ENCODE peak calls at places on chromosome 17, in nine cellular contexts. R is lower leg skin, V is GM10248, U is RWPE1, C is fibroblast of lung, F is psoas muscle, M is neural crest cell, B is right lobe of liver, G is stomach. Q is an unnamed sample.

GRCh38 chr17:40038882-40039513 is 15.2 kb downstream of the MED24 start:
- DNase-seq in R (peak; percentile 72), V (no peak), U (no peak), C (peak; percentile 91), F (peak; percentile 89), M (peak; percentile 29), B (peak; percentile 59), G (peak; percentile 63), Q (no peak)

GRCh38 chr17:77948690-77949114 is 9.8 kb upstream of the TNRC6C start:
- DNase-seq in R (no peak), V (no peak), U (peak; percentile 35), C (peak; percentile 51), F (no peak), M (peak; percentile 29), B (no peak), G (no peak), Q (no peak)

GRCh38 chr17:49969134-49969759 is at the start of gene DLX4:
- DNase-seq in R (no peak), V (peak; percentile 62), U (peak; percentile 87), C (no peak), F (no peak), M (no peak), B (no peak), G (no peak), Q (no peak)

GRCh38 chr17:33013596-33014375 is 22.1 kb downstream of the SPACA3 start:
- DNase-seq in R (no peak), V (no peak), U (no peak), C (no peak), F (no peak), M (no peak), B (no peak), G (no peak), Q (no peak)

GRCh38 chr17:79454826-79455225 is 156.0 kb downstream of the RBFOX3 start:
- DNase-seq in R (no peak), V (no peak), U (no peak), C (no peak), F (no peak), M (no peak), B (no peak), G (no peak), Q (no peak)

GRCh38 chr17:332023-332422 is 20.6 kb downstream of the RPH3AL start:
- DNase-seq in R (no peak), V (no peak), U (no peak), C (no peak), F (peak; percentile 60), M (no peak), B (peak; percentile 43), G (no peak), Q (no peak)

GRCh38 chr17:35052780-35053179 is 10.7 kb downstream of the RFFL start:
- DNase-seq in R (no peak), V (no peak), U (no peak), C (no peak), F (no peak), M (no peak), B (no peak), G (no peak), Q (no peak)

GRCh38 chr17:45719335-45720071 is 64.6 kb upstream of the CRHR1 start:
- DNase-seq in R (peak; percentile 15), V (no peak), U (peak; percentile 71), C (peak; percentile 27), F (no peak), M (no peak), B (no peak), G (no peak), Q (no peak)

GRCh38 chr17:29045026-29045425 is 2.1 kb downstream of the PIPOX start:
- DNase-seq in R (no peak), V (no peak), U (no peak), C (no peak), F (no peak), M (no peak), B (peak; percentile 66), G (no peak), Q (no peak)

GRCh38 chr17:29042026-29042678 is 789 bp upstream of the PIPOX start:
- DNase-seq in R (no peak), V (no peak), U (no peak), C (no peak), F (no peak), M (no peak), B (no peak), G (no peak), Q (no peak)

GRCh38 chr17:29041091-29041490 is 1.9 kb upstream of the PIPOX start:
- DNase-seq in R (no peak), V (no peak), U (no peak), C (no peak), F (no peak), M (no peak), B (no peak), G (no peak), Q (no peak)

GRCh38 chr17:29043539-29044165 is 711 bp downstream of the PIPOX start:
- DNase-seq in R (no peak), V (no peak), U (no peak), C (no peak), F (no peak), M (no peak), B (no peak), G (no peak), Q (no peak)

DNA sequence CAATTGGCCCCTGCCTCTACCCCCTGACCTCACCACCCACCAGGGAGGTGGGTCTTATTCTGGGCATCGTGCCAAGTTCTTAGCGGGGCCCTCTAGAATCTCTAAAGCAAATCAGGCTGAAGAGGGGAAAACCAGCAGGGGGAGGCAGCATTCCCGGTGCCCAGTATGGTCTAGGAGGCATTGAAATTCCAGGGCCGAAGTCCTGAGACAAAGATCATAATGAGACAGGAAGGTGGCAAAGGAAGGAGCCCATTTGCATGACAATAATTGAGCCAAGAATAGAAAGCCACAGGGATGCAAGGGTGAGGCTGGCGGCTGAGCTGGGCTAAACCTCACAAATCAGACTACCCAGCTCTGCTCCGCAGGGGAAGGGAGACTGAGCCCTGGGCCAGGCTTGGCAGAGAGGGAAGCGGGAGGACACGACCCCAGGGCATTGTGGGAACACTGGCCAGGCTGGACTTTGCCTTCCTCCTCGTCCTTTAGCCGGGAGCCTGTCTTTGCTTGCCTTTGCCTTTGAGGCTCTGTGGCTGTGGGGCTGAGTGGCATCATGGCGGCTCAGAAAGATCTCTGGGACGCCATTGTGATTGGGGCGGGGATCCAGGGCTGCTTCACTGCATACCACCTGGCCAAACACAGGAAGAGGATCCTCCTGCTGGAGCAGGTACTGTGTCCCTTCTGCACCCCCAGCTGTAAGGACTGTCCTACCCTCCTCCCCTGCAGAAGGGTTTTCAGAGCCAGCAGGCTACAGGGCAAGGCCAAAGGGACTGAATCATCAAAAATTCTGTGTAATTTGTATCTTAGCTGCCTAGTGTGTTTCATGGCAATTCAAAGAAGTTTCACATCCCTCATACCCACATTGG is at the start of gene PIPOX:
- DNase-seq in R (no peak), V (peak; percentile 39), U (no peak), C (peak; percentile 59), F (no peak), M (no peak), B (peak; percentile 91), G (no peak), Q (no peak)
- TF ChIP-seq CTCF in R (no peak), V (no peak), U (no peak), C (peak; percentile 17), F (no peak), M (peak; percentile 16), B (no peak), G (no peak), Q (no peak)

DNA sequence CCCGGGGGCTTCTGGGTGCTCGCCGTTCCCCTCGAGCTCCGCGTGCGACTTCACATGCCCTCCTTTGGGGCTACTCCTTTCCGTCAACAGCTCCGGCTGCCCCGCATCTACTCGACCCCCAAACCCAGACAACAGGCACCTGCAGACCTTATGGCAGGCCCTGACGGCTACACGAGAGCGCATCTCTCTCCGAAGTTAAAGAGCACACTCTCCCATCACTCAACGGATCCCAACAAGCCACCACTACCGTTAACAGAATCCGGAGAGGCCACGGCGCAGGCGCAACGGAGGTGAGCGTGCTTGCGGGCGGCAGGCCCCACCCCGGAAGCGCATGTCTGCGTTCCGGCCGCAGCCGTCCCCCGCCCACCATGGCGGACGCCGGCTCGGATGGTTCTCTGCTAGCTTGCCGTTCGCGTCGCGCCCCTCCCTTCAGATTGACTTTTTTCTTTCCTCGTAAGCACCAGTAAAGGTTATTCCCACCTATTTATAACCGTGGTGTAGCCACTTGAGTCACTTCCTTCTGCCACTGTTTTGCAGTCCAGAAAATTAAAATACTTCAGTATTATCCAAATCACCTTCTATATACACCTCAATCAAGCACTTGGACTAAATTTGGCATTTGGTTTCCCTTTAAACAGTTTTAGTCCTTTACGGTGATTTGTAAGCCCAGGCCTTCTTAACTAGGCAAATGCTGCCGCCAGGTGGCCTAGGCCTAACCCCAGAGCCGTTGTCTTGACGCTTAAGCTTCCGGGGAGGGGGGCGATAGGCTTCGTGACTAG is at the start of gene POLG2:
- DNase-seq in R (peak; percentile 84), V (peak; percentile 93), U (peak; percentile 92), C (peak; percentile 91), F (peak; percentile 97), M (peak; percentile 89), B (peak; percentile 96), G (peak; percentile 95), Q (peak; percentile 94)
- TF ChIP-seq CTCF in R (peak; percentile 21), V (peak; percentile 67), U (peak; percentile 74), C (peak; percentile 55), F (peak; percentile 46), M (peak; percentile 71), B (peak; percentile 46), G (peak; percentile 49), Q (peak; percentile 65)

GRCh38 chr17:60583008-60583407 is 17.0 kb upstream of the PPM1D start:
- DNase-seq in R (no peak), V (no peak), U (no peak), C (no peak), F (no peak), M (no peak), B (no peak), G (no peak), Q (no peak)

GRCh38 chr17:60590075-60590474 is 9.9 kb upstream of the PPM1D start:
- DNase-seq in R (no peak), V (no peak), U (no peak), C (no peak), F (no peak), M (no peak), B (no peak), G (no peak), Q (no peak)

GRCh38 chr17:60585887-60586286 is 14.1 kb upstream of the PPM1D start:
- DNase-seq in R (no peak), V (no peak), U (no peak), C (no peak), F (no peak), M (no peak), B (no peak), G (no peak), Q (no peak)

GRCh38 chr17:60586288-60586974 is 13.6 kb upstream of the PPM1D start:
- DNase-seq in R (no peak), V (no peak), U (no peak), C (no peak), F (no peak), M (no peak), B (no peak), G (no peak), Q (no peak)
- TF ChIP-seq CTCF in R (no peak), V (peak; percentile 48), U (no peak), C (peak; percentile 15), F (no peak), M (no peak), B (peak; percentile 11), G (no peak), Q (peak; percentile 43)

GRCh38 chr17:47716381-47716780 is 16.7 kb upstream of the TBX21 start:
- DNase-seq in R (no peak), V (no peak), U (no peak), C (no peak), F (no peak), M (no peak), B (no peak), G (no peak), Q (no peak)

GRCh38 chr17:47712330-47713023 is 18.5 kb downstream of the TBKBP1 start:
- DNase-seq in R (no peak), V (no peak), U (no peak), C (no peak), F (no peak), M (no peak), B (no peak), G (no peak), Q (no peak)

GRCh38 chr17:47715669-47716325 is 17.2 kb upstream of the TBX21 start:
- DNase-seq in R (no peak), V (no peak), U (no peak), C (no peak), F (no peak), M (no peak), B (no peak), G (no peak), Q (no peak)

GRCh38 chr17:47714773-47715396 is 18.2 kb upstream of the TBX21 start:
- DNase-seq in R (no peak), V (peak; percentile 66), U (no peak), C (no peak), F (no peak), M (no peak), B (no peak), G (no peak), Q (no peak)

DNA sequence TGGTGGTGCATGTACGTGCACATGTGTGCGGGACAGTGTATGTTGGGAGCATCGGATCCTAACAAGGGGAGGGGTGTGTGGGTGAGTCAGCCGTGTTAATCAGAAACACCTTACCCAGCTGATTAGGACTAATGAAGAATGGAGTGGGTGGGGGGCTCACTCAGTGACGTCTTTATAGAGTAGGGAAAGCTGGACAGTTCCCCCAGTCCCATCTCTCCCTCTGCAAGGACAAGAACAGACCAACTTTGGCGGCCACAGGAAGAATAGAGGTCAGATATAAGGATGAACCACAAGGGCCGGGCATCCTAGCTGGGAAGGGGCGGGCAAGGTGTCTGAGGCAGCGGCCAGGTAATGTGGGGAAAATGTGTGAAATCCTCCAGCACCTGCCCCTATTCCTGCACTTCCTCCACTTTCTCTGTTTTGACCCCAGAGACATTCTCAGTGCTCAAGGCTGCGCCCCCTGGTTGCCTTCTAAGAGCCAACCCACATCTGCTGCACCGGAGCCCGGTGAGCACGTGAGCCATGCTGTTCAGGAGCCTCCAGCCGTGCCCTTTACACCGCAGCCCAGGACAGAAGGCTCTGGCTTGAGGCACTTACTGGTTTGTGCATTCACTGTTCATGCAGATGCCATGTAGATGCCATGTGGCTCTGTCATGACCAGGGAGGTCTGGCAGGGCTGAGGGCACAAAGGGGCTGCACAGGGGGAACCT is 18.9 kb upstream of the TBX21 start:
- DNase-seq in R (no peak), V (no peak), U (no peak), C (no peak), F (no peak), M (no peak), B (no peak), G (no peak), Q (no peak)
- TF ChIP-seq CTCF in R (no peak), V (peak; percentile 16), U (no peak), C (no peak), F (no peak), M (no peak), B (no peak), G (no peak), Q (peak; percentile 31)